ENCODE peak calls at places on chromosomes 6 and 20, in six cellular contexts. One of them, this sample, is unnamed.

GRCh38 chr6:107956586-107957164 is 1.3 kb downstream of the SEC63 start:
- DNase-seq in amniotic stem cell: no peak
- DNase-seq in NCI-H510A treated with DMSO at 0.1 percent for 48 hours: no peak
- DNase-seq in adrenal gland: no peak
- DNase-seq in Peyer's patch: no peak
- DNase-seq in activated naive CD4-positive, alpha-beta T cell treated with Interleukin-2 at 50 U/mL for 16 hours: no peak
- DNase-seq in this sample: no peak

GRCh38 chr20:45039470-45039811 is 61.5 kb downstream of the KCNS1 start:
- DNase-seq in amniotic stem cell: no peak
- DNase-seq in NCI-H510A treated with DMSO at 0.1 percent for 48 hours: no peak
- DNase-seq in adrenal gland: no peak
- DNase-seq in Peyer's patch: no peak
- DNase-seq in activated naive CD4-positive, alpha-beta T cell treated with Interleukin-2 at 50 U/mL for 16 hours: no peak
- DNase-seq in this sample: no peak

GRCh38 chr6:7742214-7742613 is 16.3 kb downstream of the BMP6 start:
- DNase-seq in amniotic stem cell: no peak
- DNase-seq in NCI-H510A treated with DMSO at 0.1 percent for 48 hours: peak
- DNase-seq in adrenal gland: no peak
- DNase-seq in Peyer's patch: no peak
- DNase-seq in activated naive CD4-positive, alpha-beta T cell treated with Interleukin-2 at 50 U/mL for 16 hours: no peak
- DNase-seq in this sample: peak

GRCh38 chr6:53795254-53795701 is 473 bp downstream of the LRRC1 start:
- DNase-seq in amniotic stem cell: no peak
- DNase-seq in NCI-H510A treated with DMSO at 0.1 percent for 48 hours: peak
- DNase-seq in adrenal gland: peak
- DNase-seq in Peyer's patch: no peak
- DNase-seq in activated naive CD4-positive, alpha-beta T cell treated with Interleukin-2 at 50 U/mL for 16 hours: no peak
- DNase-seq in this sample: peak

GRCh38 chr6:3272911-3273547 is 14.3 kb downstream of the PSMG4 start:
- DNase-seq in amniotic stem cell: no peak
- DNase-seq in NCI-H510A treated with DMSO at 0.1 percent for 48 hours: no peak
- DNase-seq in adrenal gland: no peak
- DNase-seq in Peyer's patch: no peak
- DNase-seq in activated naive CD4-positive, alpha-beta T cell treated with Interleukin-2 at 50 U/mL for 16 hours: no peak
- DNase-seq in this sample: no peak

GRCh38 chr20:49727894-49728885 is 14.5 kb upstream of the B4GALT5 start:
- DNase-seq in amniotic stem cell: no peak
- DNase-seq in NCI-H510A treated with DMSO at 0.1 percent for 48 hours: no peak
- DNase-seq in adrenal gland: no peak
- DNase-seq in Peyer's patch: no peak
- DNase-seq in activated naive CD4-positive, alpha-beta T cell treated with Interleukin-2 at 50 U/mL for 16 hours: no peak
- DNase-seq in this sample: no peak

GRCh38 chr6:138682722-138683521 is 90.6 kb upstream of the CCDC28A start:
- DNase-seq in amniotic stem cell: no peak
- DNase-seq in NCI-H510A treated with DMSO at 0.1 percent for 48 hours: peak
- DNase-seq in adrenal gland: no peak
- DNase-seq in Peyer's patch: no peak
- DNase-seq in activated naive CD4-positive, alpha-beta T cell treated with Interleukin-2 at 50 U/mL for 16 hours: no peak
- DNase-seq in this sample: no peak

GRCh38 chr6:5518936-5519491 is 257.7 kb downstream of the FARS2 start:
- DNase-seq in amniotic stem cell: no peak
- DNase-seq in NCI-H510A treated with DMSO at 0.1 percent for 48 hours: no peak
- DNase-seq in adrenal gland: no peak
- DNase-seq in Peyer's patch: no peak
- DNase-seq in activated naive CD4-positive, alpha-beta T cell treated with Interleukin-2 at 50 U/mL for 16 hours: no peak
- DNase-seq in this sample: no peak

GRCh38 chr20:10553326-10553984 is 118.3 kb downstream of the SLX4IP start:
- DNase-seq in amniotic stem cell: peak
- DNase-seq in NCI-H510A treated with DMSO at 0.1 percent for 48 hours: peak
- DNase-seq in adrenal gland: peak
- DNase-seq in Peyer's patch: peak
- DNase-seq in activated naive CD4-positive, alpha-beta T cell treated with Interleukin-2 at 50 U/mL for 16 hours: peak
- DNase-seq in this sample: peak

GRCh38 chr20:23244916-23245552 is 105.6 kb upstream of the NXT1 start:
- DNase-seq in amniotic stem cell: no peak
- DNase-seq in NCI-H510A treated with DMSO at 0.1 percent for 48 hours: no peak
- DNase-seq in adrenal gland: no peak
- DNase-seq in Peyer's patch: no peak
- DNase-seq in activated naive CD4-positive, alpha-beta T cell treated with Interleukin-2 at 50 U/mL for 16 hours: no peak
- DNase-seq in this sample: no peak

GRCh38 chr6:109139109-109139508 is 43.8 kb downstream of the CEP57L1 start:
- DNase-seq in amniotic stem cell: no peak
- DNase-seq in NCI-H510A treated with DMSO at 0.1 percent for 48 hours: no peak
- DNase-seq in adrenal gland: no peak
- DNase-seq in Peyer's patch: no peak
- DNase-seq in activated naive CD4-positive, alpha-beta T cell treated with Interleukin-2 at 50 U/mL for 16 hours: no peak
- DNase-seq in this sample: no peak

GRCh38 chr6:73672290-73672689 is 18.5 kb upstream of the SLC17A5 start:
- DNase-seq in amniotic stem cell: no peak
- DNase-seq in NCI-H510A treated with DMSO at 0.1 percent for 48 hours: no peak
- DNase-seq in adrenal gland: no peak
- DNase-seq in Peyer's patch: no peak
- DNase-seq in activated naive CD4-positive, alpha-beta T cell treated with Interleukin-2 at 50 U/mL for 16 hours: no peak
- DNase-seq in this sample: no peak